ENCODE peak calls at places on chromosomes 12 and 14, in six cellular contexts. One of them, this sample, is unnamed.

GRCh38 chr14:35336171-35337073 is 44.2 kb downstream of the PSMA6 start:
- DNase-seq in ELR: no peak
- DNase-seq in stimulated activated CD8-positive, alpha-beta memory T cell treated with anti-CD3 and anti-CD28 coated beads, Interleukin-12 subunit alpha, Interleukin-12 subunit beta, amount 100 ng/mL, for 1 hour: no peak
- DNase-seq in C1 segment of cervical spinal cord: peak
- DNase-seq in activated T-cell treated with anti-CD3 and anti-CD28 coated beads, Interleukin-2, amount 50 U/mL, for 1 hour: no peak
- DNase-seq in GF-D8: no peak
- DNase-seq in this sample: no peak

GRCh38 chr12:4355843-4356327 is 23.6 kb downstream of the FGF23 start:
- DNase-seq in ELR: peak
- DNase-seq in stimulated activated CD8-positive, alpha-beta memory T cell treated with anti-CD3 and anti-CD28 coated beads, Interleukin-12 subunit alpha, Interleukin-12 subunit beta, amount 100 ng/mL, for 1 hour: no peak
- DNase-seq in C1 segment of cervical spinal cord: peak
- DNase-seq in activated T-cell treated with anti-CD3 and anti-CD28 coated beads, Interleukin-2, amount 50 U/mL, for 1 hour: peak
- DNase-seq in GF-D8: no peak
- DNase-seq in this sample: no peak

GRCh38 chr12:25829192-25829591 is 129.3 kb upstream of the RASSF8 start:
- DNase-seq in ELR: peak
- DNase-seq in stimulated activated CD8-positive, alpha-beta memory T cell treated with anti-CD3 and anti-CD28 coated beads, Interleukin-12 subunit alpha, Interleukin-12 subunit beta, amount 100 ng/mL, for 1 hour: no peak
- DNase-seq in C1 segment of cervical spinal cord: no peak
- DNase-seq in activated T-cell treated with anti-CD3 and anti-CD28 coated beads, Interleukin-2, amount 50 U/mL, for 1 hour: no peak
- DNase-seq in GF-D8: no peak
- DNase-seq in this sample: no peak

GRCh38 chr14:75979071-75979571 is 2.7 kb downstream of the TGFB3 start:
- DNase-seq in ELR: peak
- DNase-seq in stimulated activated CD8-positive, alpha-beta memory T cell treated with anti-CD3 and anti-CD28 coated beads, Interleukin-12 subunit alpha, Interleukin-12 subunit beta, amount 100 ng/mL, for 1 hour: no peak
- DNase-seq in C1 segment of cervical spinal cord: peak
- DNase-seq in activated T-cell treated with anti-CD3 and anti-CD28 coated beads, Interleukin-2, amount 50 U/mL, for 1 hour: peak
- DNase-seq in GF-D8: no peak
- DNase-seq in this sample: no peak

GRCh38 chr14:34297786-34298520 is 164.1 kb downstream of the SPTSSA start:
- DNase-seq in ELR: no peak
- DNase-seq in stimulated activated CD8-positive, alpha-beta memory T cell treated with anti-CD3 and anti-CD28 coated beads, Interleukin-12 subunit alpha, Interleukin-12 subunit beta, amount 100 ng/mL, for 1 hour: no peak
- DNase-seq in C1 segment of cervical spinal cord: no peak
- DNase-seq in activated T-cell treated with anti-CD3 and anti-CD28 coated beads, Interleukin-2, amount 50 U/mL, for 1 hour: no peak
- DNase-seq in GF-D8: no peak
- DNase-seq in this sample: no peak

GRCh38 chr12:42326466-42327226 is 679 bp downstream of the PPHLN1 start:
- DNase-seq in ELR: peak
- DNase-seq in stimulated activated CD8-positive, alpha-beta memory T cell treated with anti-CD3 and anti-CD28 coated beads, Interleukin-12 subunit alpha, Interleukin-12 subunit beta, amount 100 ng/mL, for 1 hour: no peak
- DNase-seq in C1 segment of cervical spinal cord: no peak
- DNase-seq in activated T-cell treated with anti-CD3 and anti-CD28 coated beads, Interleukin-2, amount 50 U/mL, for 1 hour: peak
- DNase-seq in GF-D8: no peak
- DNase-seq in this sample: no peak

GRCh38 chr12:113374823-113375428 is 16.5 kb downstream of the PLBD2 start:
- DNase-seq in ELR: no peak
- DNase-seq in stimulated activated CD8-positive, alpha-beta memory T cell treated with anti-CD3 and anti-CD28 coated beads, Interleukin-12 subunit alpha, Interleukin-12 subunit beta, amount 100 ng/mL, for 1 hour: no peak
- DNase-seq in C1 segment of cervical spinal cord: no peak
- DNase-seq in activated T-cell treated with anti-CD3 and anti-CD28 coated beads, Interleukin-2, amount 50 U/mL, for 1 hour: no peak
- DNase-seq in GF-D8: no peak
- DNase-seq in this sample: no peak

GRCh38 chr14:100644383-100644782 is 57.2 kb upstream of the BEGAIN start:
- DNase-seq in ELR: no peak
- DNase-seq in stimulated activated CD8-positive, alpha-beta memory T cell treated with anti-CD3 and anti-CD28 coated beads, Interleukin-12 subunit alpha, Interleukin-12 subunit beta, amount 100 ng/mL, for 1 hour: no peak
- DNase-seq in C1 segment of cervical spinal cord: no peak
- DNase-seq in activated T-cell treated with anti-CD3 and anti-CD28 coated beads, Interleukin-2, amount 50 U/mL, for 1 hour: no peak
- DNase-seq in GF-D8: no peak
- DNase-seq in this sample: no peak

GRCh38 chr12:112183141-112183581 is 57.8 kb downstream of the TRAFD1 start:
- DNase-seq in ELR: peak
- DNase-seq in stimulated activated CD8-positive, alpha-beta memory T cell treated with anti-CD3 and anti-CD28 coated beads, Interleukin-12 subunit alpha, Interleukin-12 subunit beta, amount 100 ng/mL, for 1 hour: no peak
- DNase-seq in C1 segment of cervical spinal cord: no peak
- DNase-seq in activated T-cell treated with anti-CD3 and anti-CD28 coated beads, Interleukin-2, amount 50 U/mL, for 1 hour: no peak
- DNase-seq in GF-D8: no peak
- DNase-seq in this sample: no peak

GRCh38 chr14:102525213-102526143 is 15.9 kb upstream of the ANKRD9 start:
- DNase-seq in ELR: peak
- DNase-seq in stimulated activated CD8-positive, alpha-beta memory T cell treated with anti-CD3 and anti-CD28 coated beads, Interleukin-12 subunit alpha, Interleukin-12 subunit beta, amount 100 ng/mL, for 1 hour: no peak
- DNase-seq in C1 segment of cervical spinal cord: no peak
- DNase-seq in activated T-cell treated with anti-CD3 and anti-CD28 coated beads, Interleukin-2, amount 50 U/mL, for 1 hour: no peak
- DNase-seq in GF-D8: no peak
- DNase-seq in this sample: no peak

GRCh38 chr12:111850526-111850925 is 8.5 kb downstream of the MAPKAPK5 start:
- DNase-seq in ELR: no peak
- DNase-seq in stimulated activated CD8-positive, alpha-beta memory T cell treated with anti-CD3 and anti-CD28 coated beads, Interleukin-12 subunit alpha, Interleukin-12 subunit beta, amount 100 ng/mL, for 1 hour: no peak
- DNase-seq in C1 segment of cervical spinal cord: no peak
- DNase-seq in activated T-cell treated with anti-CD3 and anti-CD28 coated beads, Interleukin-2, amount 50 U/mL, for 1 hour: no peak
- DNase-seq in GF-D8: no peak
- DNase-seq in this sample: no peak

GRCh38 chr14:36505892-36506731 is 13.9 kb downstream of the NKX2-1 start:
- DNase-seq in ELR: no peak
- DNase-seq in stimulated activated CD8-positive, alpha-beta memory T cell treated with anti-CD3 and anti-CD28 coated beads, Interleukin-12 subunit alpha, Interleukin-12 subunit beta, amount 100 ng/mL, for 1 hour: no peak
- DNase-seq in C1 segment of cervical spinal cord: no peak
- DNase-seq in activated T-cell treated with anti-CD3 and anti-CD28 coated beads, Interleukin-2, amount 50 U/mL, for 1 hour: no peak
- DNase-seq in GF-D8: no peak
- DNase-seq in this sample: no peak

GRCh38 chr14:52974406-52974805 is 23.6 kb upstream of the FERMT2 start:
- DNase-seq in ELR: peak
- DNase-seq in stimulated activated CD8-positive, alpha-beta memory T cell treated with anti-CD3 and anti-CD28 coated beads, Interleukin-12 subunit alpha, Interleukin-12 subunit beta, amount 100 ng/mL, for 1 hour: no peak
- DNase-seq in C1 segment of cervical spinal cord: no peak
- DNase-seq in activated T-cell treated with anti-CD3 and anti-CD28 coated beads, Interleukin-2, amount 50 U/mL, for 1 hour: no peak
- DNase-seq in GF-D8: no peak
- DNase-seq in this sample: no peak

GRCh38 chr14:95562892-95563685 is 28.2 kb downstream of the GLRX5 start:
- DNase-seq in ELR: no peak
- DNase-seq in stimulated activated CD8-positive, alpha-beta memory T cell treated with anti-CD3 and anti-CD28 coated beads, Interleukin-12 subunit alpha, Interleukin-12 subunit beta, amount 100 ng/mL, for 1 hour: no peak
- DNase-seq in C1 segment of cervical spinal cord: no peak
- DNase-seq in activated T-cell treated with anti-CD3 and anti-CD28 coated beads, Interleukin-2, amount 50 U/mL, for 1 hour: no peak
- DNase-seq in GF-D8: no peak
- DNase-seq in this sample: no peak

GRCh38 chr12:6958609-6959375 is 7.6 kb downstream of the PTPN6 start:
- DNase-seq in ELR: no peak
- DNase-seq in stimulated activated CD8-positive, alpha-beta memory T cell treated with anti-CD3 and anti-CD28 coated beads, Interleukin-12 subunit alpha, Interleukin-12 subunit beta, amount 100 ng/mL, for 1 hour: no peak
- DNase-seq in C1 segment of cervical spinal cord: peak
- DNase-seq in activated T-cell treated with anti-CD3 and anti-CD28 coated beads, Interleukin-2, amount 50 U/mL, for 1 hour: peak
- DNase-seq in GF-D8: peak
- DNase-seq in this sample: peak

GRCh38 chr12:94173660-94174265 is 25.4 kb downstream of the PLXNC1 start:
- DNase-seq in ELR: no peak
- DNase-seq in stimulated activated CD8-positive, alpha-beta memory T cell treated with anti-CD3 and anti-CD28 coated beads, Interleukin-12 subunit alpha, Interleukin-12 subunit beta, amount 100 ng/mL, for 1 hour: no peak
- DNase-seq in C1 segment of cervical spinal cord: no peak
- DNase-seq in activated T-cell treated with anti-CD3 and anti-CD28 coated beads, Interleukin-2, amount 50 U/mL, for 1 hour: no peak
- DNase-seq in GF-D8: peak
- DNase-seq in this sample: no peak

GRCh38 chr14:102390064-102390463 is 27.3 kb downstream of the TECPR2 start:
- DNase-seq in ELR: no peak
- DNase-seq in stimulated activated CD8-positive, alpha-beta memory T cell treated with anti-CD3 and anti-CD28 coated beads, Interleukin-12 subunit alpha, Interleukin-12 subunit beta, amount 100 ng/mL, for 1 hour: no peak
- DNase-seq in C1 segment of cervical spinal cord: no peak
- DNase-seq in activated T-cell treated with anti-CD3 and anti-CD28 coated beads, Interleukin-2, amount 50 U/mL, for 1 hour: no peak
- DNase-seq in GF-D8: no peak
- DNase-seq in this sample: no peak

GRCh38 chr14:70780396-70781075 is 28.8 kb downstream of the MAP3K9 start:
- DNase-seq in ELR: no peak
- DNase-seq in stimulated activated CD8-positive, alpha-beta memory T cell treated with anti-CD3 and anti-CD28 coated beads, Interleukin-12 subunit alpha, Interleukin-12 subunit beta, amount 100 ng/mL, for 1 hour: no peak
- DNase-seq in C1 segment of cervical spinal cord: peak
- DNase-seq in activated T-cell treated with anti-CD3 and anti-CD28 coated beads, Interleukin-2, amount 50 U/mL, for 1 hour: no peak
- DNase-seq in GF-D8: no peak
- DNase-seq in this sample: no peak

GRCh38 chr14:68718033-68718725 is 74.7 kb downstream of the ZFP36L1 start:
- DNase-seq in ELR: peak
- DNase-seq in stimulated activated CD8-positive, alpha-beta memory T cell treated with anti-CD3 and anti-CD28 coated beads, Interleukin-12 subunit alpha, Interleukin-12 subunit beta, amount 100 ng/mL, for 1 hour: no peak
- DNase-seq in C1 segment of cervical spinal cord: no peak
- DNase-seq in activated T-cell treated with anti-CD3 and anti-CD28 coated beads, Interleukin-2, amount 50 U/mL, for 1 hour: no peak
- DNase-seq in GF-D8: no peak
- DNase-seq in this sample: no peak

GRCh38 chr12:76035045-76035444 is 3.5 kb upstream of the PHLDA1 start:
- DNase-seq in ELR: no peak
- DNase-seq in stimulated activated CD8-positive, alpha-beta memory T cell treated with anti-CD3 and anti-CD28 coated beads, Interleukin-12 subunit alpha, Interleukin-12 subunit beta, amount 100 ng/mL, for 1 hour: no peak
- DNase-seq in C1 segment of cervical spinal cord: no peak
- DNase-seq in activated T-cell treated with anti-CD3 and anti-CD28 coated beads, Interleukin-2, amount 50 U/mL, for 1 hour: no peak
- DNase-seq in GF-D8: no peak
- DNase-seq in this sample: no peak

GRCh38 chr12:26445909-26446308 is 250.5 kb downstream of the SSPN start:
- DNase-seq in ELR: no peak
- DNase-seq in stimulated activated CD8-positive, alpha-beta memory T cell treated with anti-CD3 and anti-CD28 coated beads, Interleukin-12 subunit alpha, Interleukin-12 subunit beta, amount 100 ng/mL, for 1 hour: no peak
- DNase-seq in C1 segment of cervical spinal cord: no peak
- DNase-seq in activated T-cell treated with anti-CD3 and anti-CD28 coated beads, Interleukin-2, amount 50 U/mL, for 1 hour: no peak
- DNase-seq in GF-D8: no peak
- DNase-seq in this sample: no peak

GRCh38 chr12:47281667-47282171 is 202.0 kb upstream of the AMIGO2 start:
- DNase-seq in ELR: peak
- DNase-seq in stimulated activated CD8-positive, alpha-beta memory T cell treated with anti-CD3 and anti-CD28 coated beads, Interleukin-12 subunit alpha, Interleukin-12 subunit beta, amount 100 ng/mL, for 1 hour: no peak
- DNase-seq in C1 segment of cervical spinal cord: no peak
- DNase-seq in activated T-cell treated with anti-CD3 and anti-CD28 coated beads, Interleukin-2, amount 50 U/mL, for 1 hour: no peak
- DNase-seq in GF-D8: no peak
- DNase-seq in this sample: no peak

GRCh38 chr12:13680916-13681315 is 300.5 kb downstream of the GRIN2B start:
- DNase-seq in ELR: no peak
- DNase-seq in stimulated activated CD8-positive, alpha-beta memory T cell treated with anti-CD3 and anti-CD28 coated beads, Interleukin-12 subunit alpha, Interleukin-12 subunit beta, amount 100 ng/mL, for 1 hour: no peak
- DNase-seq in C1 segment of cervical spinal cord: no peak
- DNase-seq in activated T-cell treated with anti-CD3 and anti-CD28 coated beads, Interleukin-2, amount 50 U/mL, for 1 hour: no peak
- DNase-seq in GF-D8: no peak
- DNase-seq in this sample: no peak

GRCh38 chr12:66132408-66132807 is 1.9 kb upstream of the LLPH start:
- DNase-seq in ELR: peak
- DNase-seq in stimulated activated CD8-positive, alpha-beta memory T cell treated with anti-CD3 and anti-CD28 coated beads, Interleukin-12 subunit alpha, Interleukin-12 subunit beta, amount 100 ng/mL, for 1 hour: no peak
- DNase-seq in C1 segment of cervical spinal cord: no peak
- DNase-seq in activated T-cell treated with anti-CD3 and anti-CD28 coated beads, Interleukin-2, amount 50 U/mL, for 1 hour: no peak
- DNase-seq in GF-D8: no peak
- DNase-seq in this sample: no peak

GRCh38 chr12:109497675-109498074 is 20.2 kb downstream of the UBE3B start:
- DNase-seq in ELR: peak
- DNase-seq in stimulated activated CD8-positive, alpha-beta memory T cell treated with anti-CD3 and anti-CD28 coated beads, Interleukin-12 subunit alpha, Interleukin-12 subunit beta, amount 100 ng/mL, for 1 hour: no peak
- DNase-seq in C1 segment of cervical spinal cord: no peak
- DNase-seq in activated T-cell treated with anti-CD3 and anti-CD28 coated beads, Interleukin-2, amount 50 U/mL, for 1 hour: no peak
- DNase-seq in GF-D8: no peak
- DNase-seq in this sample: no peak

GRCh38 chr14:93007225-93007997 is 84.5 kb downstream of the CHGA start:
- DNase-seq in ELR: peak
- DNase-seq in stimulated activated CD8-positive, alpha-beta memory T cell treated with anti-CD3 and anti-CD28 coated beads, Interleukin-12 subunit alpha, Interleukin-12 subunit beta, amount 100 ng/mL, for 1 hour: no peak
- DNase-seq in C1 segment of cervical spinal cord: peak
- DNase-seq in activated T-cell treated with anti-CD3 and anti-CD28 coated beads, Interleukin-2, amount 50 U/mL, for 1 hour: no peak
- DNase-seq in GF-D8: no peak
- DNase-seq in this sample: no peak

GRCh38 chr12:16610006-16610520 is 4.1 kb upstream of the LMO3 start:
- DNase-seq in ELR: no peak
- DNase-seq in stimulated activated CD8-positive, alpha-beta memory T cell treated with anti-CD3 and anti-CD28 coated beads, Interleukin-12 subunit alpha, Interleukin-12 subunit beta, amount 100 ng/mL, for 1 hour: no peak
- DNase-seq in C1 segment of cervical spinal cord: no peak
- DNase-seq in activated T-cell treated with anti-CD3 and anti-CD28 coated beads, Interleukin-2, amount 50 U/mL, for 1 hour: no peak
- DNase-seq in GF-D8: no peak
- DNase-seq in this sample: no peak

GRCh38 chr14:38107216-38107631 is 100.5 kb upstream of the SSTR1 start:
- DNase-seq in ELR: peak
- DNase-seq in stimulated activated CD8-positive, alpha-beta memory T cell treated with anti-CD3 and anti-CD28 coated beads, Interleukin-12 subunit alpha, Interleukin-12 subunit beta, amount 100 ng/mL, for 1 hour: no peak
- DNase-seq in C1 segment of cervical spinal cord: no peak
- DNase-seq in activated T-cell treated with anti-CD3 and anti-CD28 coated beads, Interleukin-2, amount 50 U/mL, for 1 hour: no peak
- DNase-seq in GF-D8: no peak
- DNase-seq in this sample: no peak

GRCh38 chr12:93785262-93786010 is 108.3 kb downstream of the CRADD start:
- DNase-seq in ELR: peak
- DNase-seq in stimulated activated CD8-positive, alpha-beta memory T cell treated with anti-CD3 and anti-CD28 coated beads, Interleukin-12 subunit alpha, Interleukin-12 subunit beta, amount 100 ng/mL, for 1 hour: no peak
- DNase-seq in C1 segment of cervical spinal cord: no peak
- DNase-seq in activated T-cell treated with anti-CD3 and anti-CD28 coated beads, Interleukin-2, amount 50 U/mL, for 1 hour: peak
- DNase-seq in GF-D8: no peak
- DNase-seq in this sample: no peak

GRCh38 chr14:97832734-97833133 is 1035.6 kb downstream of the VRK1 start:
- DNase-seq in ELR: no peak
- DNase-seq in stimulated activated CD8-positive, alpha-beta memory T cell treated with anti-CD3 and anti-CD28 coated beads, Interleukin-12 subunit alpha, Interleukin-12 subunit beta, amount 100 ng/mL, for 1 hour: no peak
- DNase-seq in C1 segment of cervical spinal cord: no peak
- DNase-seq in activated T-cell treated with anti-CD3 and anti-CD28 coated beads, Interleukin-2, amount 50 U/mL, for 1 hour: no peak
- DNase-seq in GF-D8: no peak
- DNase-seq in this sample: no peak

GRCh38 chr12:130761537-130762318 is 45.6 kb upstream of the RIMBP2 start:
- DNase-seq in ELR: peak
- DNase-seq in stimulated activated CD8-positive, alpha-beta memory T cell treated with anti-CD3 and anti-CD28 coated beads, Interleukin-12 subunit alpha, Interleukin-12 subunit beta, amount 100 ng/mL, for 1 hour: peak
- DNase-seq in C1 segment of cervical spinal cord: peak
- DNase-seq in activated T-cell treated with anti-CD3 and anti-CD28 coated beads, Interleukin-2, amount 50 U/mL, for 1 hour: peak
- DNase-seq in GF-D8: peak
- DNase-seq in this sample: no peak

This sample was measured in SIG-M5.